ENCODE peak calls at places on chromosome 15, in five cellular contexts. One of them, this sample, is unnamed. For H3K4me1, the result is how much of the 10 kb centered on the place peaks cover.

GRCh38 chr15:92963794-92964193 is 63.7 kb downstream of the CHD2 start:
- DNase-seq in kidney: no peak
- DNase-seq in astrocyte: no peak
- DNase-seq in breast epithelium: no peak
- DNase-seq in psoas muscle: no peak
- DNase-seq in this sample: no peak

GRCh38 chr15:38886315-38887163 is 321.9 kb upstream of the RASGRP1 start:
- DNase-seq in astrocyte: peak
- DNase-seq in breast epithelium: no peak
- DNase-seq in kidney: no peak
- DNase-seq in psoas muscle: no peak
- DNase-seq in this sample: no peak

GRCh38 chr15:31102049-31102321 is 460 bp upstream of the TRPM1 start:
- DNase-seq in astrocyte: no peak
- DNase-seq in kidney: no peak
- DNase-seq in breast epithelium: no peak
- DNase-seq in psoas muscle: no peak
- DNase-seq in this sample: no peak

GRCh38 chr15:93289951-93290350 is 200.9 kb upstream of the RGMA start:
- DNase-seq in kidney: no peak
- DNase-seq in astrocyte: no peak
- DNase-seq in psoas muscle: no peak
- DNase-seq in breast epithelium: no peak
- DNase-seq in this sample: no peak

GRCh38 chr15:33612721-33613304 is 302.0 kb downstream of the RYR3 start:
- DNase-seq in psoas muscle: no peak
- DNase-seq in breast epithelium: no peak
- DNase-seq in kidney: no peak
- DNase-seq in astrocyte: peak
- DNase-seq in this sample: no peak

GRCh38 chr15:23566070-23567050 is 886 bp downstream of the MKRN3 start:
- DNase-seq in kidney: no peak
- DNase-seq in psoas muscle: no peak
- DNase-seq in astrocyte: peak
- DNase-seq in breast epithelium: no peak
- DNase-seq in this sample: peak

GRCh38 chr15:93088981-93089854 is at the start of gene RGMA:
- DNase-seq in breast epithelium: no peak
- DNase-seq in psoas muscle: peak
- DNase-seq in kidney: peak
- DNase-seq in astrocyte: no peak
- DNase-seq in this sample: peak

GRCh38 chr15:92346063-92346462 is 47.6 kb upstream of the ST8SIA2 start:
- DNase-seq in psoas muscle: no peak
- DNase-seq in astrocyte: no peak
- DNase-seq in breast epithelium: no peak
- DNase-seq in kidney: no peak
- DNase-seq in this sample: no peak

GRCh38 chr15:65580287-65580686 is 30.6 kb downstream of the INTS14 start:
- DNase-seq in astrocyte: peak
- DNase-seq in psoas muscle: no peak
- DNase-seq in kidney: no peak
- DNase-seq in breast epithelium: no peak
- DNase-seq in this sample: no peak

GRCh38 chr15:42858999-42859789 is 61.4 kb downstream of the TTBK2 start:
- DNase-seq in breast epithelium: no peak
- DNase-seq in psoas muscle: no peak
- DNase-seq in astrocyte: peak
- DNase-seq in kidney: no peak
- DNase-seq in this sample: no peak

GRCh38 chr15:38612159-38612863 is 47.7 kb upstream of the RASGRP1 start:
- DNase-seq in astrocyte: no peak
- DNase-seq in psoas muscle: no peak
- DNase-seq in kidney: no peak
- DNase-seq in breast epithelium: no peak
- DNase-seq in this sample: no peak

DNA sequence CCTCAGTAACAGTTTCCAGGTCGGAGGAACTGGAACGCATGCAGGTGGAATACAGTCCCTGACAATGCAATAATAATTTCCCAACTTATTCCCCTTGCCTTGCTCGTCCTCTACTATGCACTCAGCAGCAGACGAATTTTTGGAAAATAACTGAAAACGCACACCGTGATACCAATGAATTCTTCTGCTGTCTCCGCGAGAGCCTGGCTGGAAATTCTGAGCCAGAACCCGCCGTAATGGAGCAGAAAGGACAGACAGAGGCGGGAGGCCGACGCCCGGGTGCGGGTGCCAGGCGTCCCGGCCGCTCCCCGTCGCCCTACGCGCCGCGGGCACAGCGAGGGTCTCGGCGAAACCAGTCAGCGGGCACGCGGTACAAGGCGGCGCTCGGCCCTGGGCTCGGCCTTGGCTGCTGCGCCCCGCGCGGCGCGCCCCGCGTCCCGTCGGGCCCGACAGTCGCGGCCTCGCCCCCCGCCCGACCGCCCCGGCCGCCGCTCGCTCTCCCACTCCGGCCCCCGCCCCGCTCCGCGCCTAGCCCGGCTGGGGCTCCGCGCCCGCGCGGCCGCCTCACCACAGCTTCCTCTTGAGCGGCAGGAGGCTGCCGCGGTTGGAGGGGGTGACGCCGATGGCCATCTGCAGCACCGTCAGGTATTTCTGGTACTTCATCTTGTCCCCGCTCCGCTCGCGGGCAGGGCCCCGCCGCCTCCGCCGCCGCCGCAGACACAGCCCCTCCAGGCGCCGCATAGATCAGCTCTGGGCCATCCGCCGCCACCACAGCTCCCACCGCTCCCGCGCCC is 114.5 kb upstream of the GOLGA8J start:
- DNase-seq in astrocyte: peak
- DNase-seq in psoas muscle: no peak
- DNase-seq in breast epithelium: no peak
- DNase-seq in kidney: peak
- DNase-seq in this sample: no peak
- H3K4me3 ChIP-seq in astrocyte: peak
- H3K4me3 ChIP-seq in psoas muscle: peak
- H3K4me3 ChIP-seq in breast epithelium: peak
- H3K4me3 ChIP-seq in kidney: no peak
- H3K4me3 ChIP-seq in this sample: peak

GRCh38 chr15:68982976-68983550 is 31.4 kb upstream of the NOX5 start:
- DNase-seq in breast epithelium: no peak
- DNase-seq in kidney: no peak
- DNase-seq in psoas muscle: no peak
- DNase-seq in astrocyte: no peak
- DNase-seq in this sample: no peak

GRCh38 chr15:68985361-68985891 is 29.1 kb upstream of the NOX5 start:
- DNase-seq in breast epithelium: no peak
- DNase-seq in kidney: no peak
- DNase-seq in astrocyte: no peak
- DNase-seq in psoas muscle: no peak
- DNase-seq in this sample: no peak

GRCh38 chr15:68983821-68984517 is 30.5 kb upstream of the NOX5 start:
- DNase-seq in breast epithelium: no peak
- DNase-seq in psoas muscle: no peak
- DNase-seq in astrocyte: peak
- DNase-seq in kidney: no peak
- DNase-seq in this sample: no peak

GRCh38 chr15:68986292-68986691 is 28.2 kb upstream of the NOX5 start:
- DNase-seq in breast epithelium: no peak
- DNase-seq in astrocyte: no peak
- DNase-seq in kidney: no peak
- DNase-seq in psoas muscle: no peak
- DNase-seq in this sample: no peak

DNA sequence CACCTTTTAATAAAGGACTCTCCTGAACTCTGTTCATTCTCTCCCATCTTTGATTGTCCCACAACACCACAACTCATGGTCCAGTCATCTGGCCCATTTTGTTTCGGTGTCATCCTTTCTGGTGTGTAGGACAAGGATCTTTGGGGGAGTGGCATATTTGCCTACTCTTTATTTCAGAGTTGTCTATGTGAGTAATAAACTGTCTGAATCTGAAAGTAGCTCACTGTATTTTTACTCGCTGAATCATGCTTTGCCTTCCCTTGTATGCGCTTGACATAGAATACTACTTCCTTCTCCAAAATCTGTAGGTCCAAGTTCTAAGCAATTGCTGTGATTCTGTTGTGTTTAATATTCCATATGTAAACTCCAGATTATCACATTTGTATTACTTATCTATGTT is 29.9 kb upstream of the NOX5 start:
- DNase-seq in astrocyte: no peak
- DNase-seq in psoas muscle: no peak
- DNase-seq in kidney: no peak
- DNase-seq in breast epithelium: no peak
- DNase-seq in this sample: no peak
- H3K4me1 ChIP-seq in astrocyte: under half
- H3K4me1 ChIP-seq in psoas muscle: under half
- H3K4me1 ChIP-seq in kidney: under half
- H3K4me1 ChIP-seq in breast epithelium: under half
- H3K4me1 ChIP-seq in this sample: under half

GRCh38 chr15:27028836-27029482 is 58.0 kb downstream of the GABRG3 start:
- DNase-seq in breast epithelium: no peak
- DNase-seq in kidney: no peak
- DNase-seq in psoas muscle: no peak
- DNase-seq in astrocyte: peak
- DNase-seq in this sample: no peak
- TF ChIP-seq CTCF in breast epithelium: no peak
- TF ChIP-seq CTCF in kidney: no peak
- TF ChIP-seq CTCF in psoas muscle: no peak
- TF ChIP-seq CTCF in astrocyte: no peak
- TF ChIP-seq CTCF in this sample: no peak

GRCh38 chr15:100901702-100902435 is 17.3 kb upstream of the LRRK1 start:
- DNase-seq in breast epithelium: no peak
- DNase-seq in astrocyte: no peak
- DNase-seq in psoas muscle: peak
- DNase-seq in kidney: no peak
- DNase-seq in this sample: no peak
- H3K4me3 ChIP-seq in breast epithelium: peak
- H3K4me3 ChIP-seq in astrocyte: no peak
- H3K4me3 ChIP-seq in psoas muscle: peak
- H3K4me3 ChIP-seq in kidney: peak
- H3K4me3 ChIP-seq in this sample: peak